ENCODE peak calls at places on chromosomes 11 and 22, in six cellular contexts. H is prostate gland, K is A549, C is neural progenitor cell, G is cardiac muscle cell, X is ovary. A is an unnamed sample.

GRCh38 chr22:41405588-41405987 is 23.8 kb downstream of the TEF start:
- DNase-seq in X (no peak), C (no peak), K (no peak), H (no peak), G (no peak), A (no peak)

GRCh38 chr11:126122863-126123262 is 60.2 kb upstream of the CDON start:
- DNase-seq in H (no peak), G (no peak), X (no peak), C (no peak), K (no peak), A (no peak)

GRCh38 chr11:14334193-14334592 is 24.8 kb downstream of the RRAS2 start:
- DNase-seq in H (no peak), C (no peak), X (no peak), G (no peak), K (no peak), A (no peak)

GRCh38 chr11:134170909-134171281 is 52.9 kb downstream of the NCAPD3 start:
- DNase-seq in K (no peak), H (no peak), C (no peak), G (peak), X (no peak), A (no peak)

GRCh38 chr11:61361237-61361636 is 445 bp downstream of the CYB561A3 start:
- DNase-seq in K (no peak), C (no peak), X (no peak), G (no peak), H (no peak), A (no peak)

GRCh38 chr11:78109011-78109685 is 29.5 kb upstream of the NDUFC2 start:
- DNase-seq in X (no peak), C (peak), H (no peak), K (no peak), G (no peak), A (no peak)

GRCh38 chr22:19179472-19180048 is 1.0 kb upstream of the SLC25A1 start:
- DNase-seq in C (peak), X (peak), H (peak), G (peak), K (peak), A (peak)

GRCh38 chr11:71304491-71304890 is 52.1 kb upstream of the SHANK2 start:
- DNase-seq in G (no peak), C (no peak), K (no peak), X (no peak), H (no peak), A (no peak)

GRCh38 chr22:28408702-28409101 is 270.9 kb downstream of the TTC28 start:
- DNase-seq in G (no peak), C (no peak), X (no peak), H (no peak), K (no peak), A (no peak)

GRCh38 chr22:21009638-21010425 is 5.1 kb upstream of the P2RX6 start:
- DNase-seq in X (no peak), K (no peak), H (peak), C (peak), G (peak), A (no peak)

DNA sequence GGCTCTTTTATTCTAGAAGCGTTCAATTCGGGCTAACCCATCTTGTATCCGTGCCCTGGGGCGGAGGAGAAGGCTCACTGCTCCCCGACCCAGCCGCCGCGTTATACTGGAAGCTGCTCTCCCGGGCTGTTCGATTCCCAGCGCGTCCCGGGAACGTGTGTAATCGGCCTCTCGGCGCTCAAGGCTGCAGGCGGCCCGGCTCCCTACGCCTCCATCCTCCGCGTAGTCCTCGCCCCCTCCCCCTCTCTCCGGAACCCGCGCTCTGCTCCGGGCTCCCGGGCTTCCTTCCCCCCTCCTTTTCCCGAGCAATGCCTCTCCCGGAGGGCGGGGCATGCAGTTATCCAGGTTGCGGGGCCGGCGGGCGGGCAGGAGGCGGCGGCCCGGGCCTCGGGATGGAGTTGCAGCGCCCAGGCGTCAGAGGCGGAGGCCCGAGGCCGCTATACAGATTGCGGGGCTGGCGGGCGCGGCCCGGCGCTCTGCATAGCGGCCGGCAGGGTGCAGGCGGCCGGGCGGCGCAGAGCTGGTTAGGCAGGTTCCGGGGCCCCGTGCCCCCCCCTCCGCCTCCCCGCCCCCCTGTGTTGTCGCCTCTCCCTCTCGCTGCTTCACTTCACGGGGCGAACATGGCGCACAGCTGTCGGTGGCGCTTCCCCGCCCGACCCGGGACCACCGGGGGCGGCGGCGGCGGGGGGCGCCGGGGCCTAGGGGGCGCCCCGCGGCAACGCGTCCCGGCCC is at the start of gene KMT2A:
- DNase-seq in X (peak), C (peak), G (peak), K (peak), H (peak), A (peak)
- TF ChIP-seq CTCF in X (peak), C (peak), G (no peak), K (no peak), H (peak), A (no peak)

GRCh38 chr11:25793637-25794036 is 538.3 kb upstream of the ANO3 start:
- DNase-seq in C (no peak), K (no peak), G (no peak), X (no peak), H (no peak), A (no peak)

DNA sequence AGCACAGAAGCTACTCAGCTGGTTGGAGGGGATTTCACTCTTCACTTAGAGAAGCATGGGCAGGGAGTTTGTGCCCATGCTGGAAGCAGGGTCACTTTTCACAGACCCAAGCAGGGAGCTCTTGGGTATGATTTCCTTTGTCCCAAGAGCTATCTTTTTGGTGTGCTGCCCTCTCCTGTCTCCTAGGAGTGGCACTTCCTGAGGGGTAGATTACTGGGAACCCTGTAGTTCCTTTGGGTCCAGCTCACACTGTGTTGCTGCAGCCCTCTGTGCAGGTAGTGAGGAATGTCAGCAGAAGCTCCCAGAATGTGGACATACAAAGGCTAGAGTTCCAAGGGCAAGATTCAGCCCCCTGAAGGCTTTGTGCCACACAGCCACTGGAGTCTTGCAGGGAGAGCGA is 537.1 kb upstream of the ANO3 start:
- DNase-seq in C (no peak), X (no peak), H (no peak), K (no peak), G (no peak), A (no peak)
- H3K27ac ChIP-seq in C (no peak), X (no peak), H (no peak), K (no peak), G (no peak), A (no peak)

DNA sequence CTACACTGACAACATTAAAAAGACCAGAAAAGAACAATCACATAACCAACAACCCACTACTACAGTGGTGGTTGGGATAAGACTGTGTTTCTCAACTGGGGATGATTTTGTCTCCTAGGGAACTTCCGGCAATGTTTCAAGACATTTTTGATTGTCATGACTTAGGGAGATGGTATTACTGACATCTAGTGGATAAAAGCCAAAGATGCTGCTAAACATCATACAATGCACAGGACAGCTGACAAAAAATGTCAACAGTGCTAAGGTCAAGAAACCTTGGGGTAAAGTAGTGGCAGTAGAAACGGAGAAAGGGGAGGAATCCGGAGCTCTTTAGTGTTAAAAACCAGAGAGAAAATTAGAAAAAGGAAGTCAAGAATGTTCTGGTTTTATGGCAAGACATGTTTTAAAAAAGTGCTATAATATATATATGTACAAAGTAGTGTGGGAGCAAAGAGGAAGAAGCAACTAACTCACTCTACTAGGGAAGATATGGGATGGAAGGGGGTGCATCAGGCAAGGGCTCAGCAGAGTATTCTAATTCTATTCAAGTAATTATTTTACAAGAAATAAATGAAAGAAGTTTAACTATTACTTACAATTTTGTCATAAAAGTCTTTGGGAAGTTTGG is 37.2 kb downstream of the CKAP5 start:
- DNase-seq in K (peak), C (no peak), H (no peak), X (no peak), G (peak), A (no peak)
- TF ChIP-seq CTCF in K (peak), C (peak), H (no peak), X (no peak), G (peak), A (no peak)

DNA sequence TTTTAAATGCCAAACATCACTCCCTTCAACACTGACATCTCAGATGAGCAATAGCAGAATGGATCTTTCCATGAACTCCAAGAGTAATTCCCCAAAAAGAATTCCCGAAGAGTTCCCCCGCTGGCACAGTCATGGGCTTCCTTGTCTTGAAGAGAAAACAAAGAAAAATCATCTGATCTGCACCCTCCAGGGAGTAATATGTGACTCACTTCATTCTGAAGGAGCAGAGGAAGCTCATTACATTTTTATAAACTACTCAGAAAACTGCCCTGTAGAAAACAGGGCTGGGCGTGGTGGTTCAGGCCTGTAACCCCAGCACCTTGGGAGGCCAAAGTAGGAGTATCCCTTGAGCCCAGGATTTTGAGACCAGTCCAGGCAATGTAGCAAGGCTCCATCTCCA is 35.7 kb downstream of the CELSR1 start:
- DNase-seq in K (no peak), G (peak), H (no peak), X (no peak), C (no peak), A (no peak)
- H3K27ac ChIP-seq in K (peak), G (no peak), H (no peak), X (no peak), C (no peak), A (peak)

DNA sequence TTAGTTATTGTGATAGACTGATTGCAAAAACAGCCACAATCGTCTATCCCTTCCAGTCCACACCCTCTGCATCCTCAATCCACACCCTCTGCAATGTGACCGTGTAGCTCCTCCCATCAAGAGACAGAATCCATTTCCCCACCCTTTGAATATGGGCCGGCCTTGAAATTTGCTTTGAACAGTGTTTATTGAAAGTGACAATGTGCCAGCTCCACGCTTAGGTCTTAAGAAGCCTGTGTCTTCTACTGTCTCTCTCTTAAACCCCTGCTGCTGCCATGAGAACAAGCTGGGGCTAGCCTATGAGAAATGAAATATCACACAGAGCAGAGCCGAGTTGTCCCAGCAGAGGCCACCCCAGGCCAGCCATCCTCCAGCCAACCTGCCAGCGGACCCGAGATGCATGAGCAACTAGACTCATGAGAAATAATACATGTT is 22.3 kb upstream of the MICAL2 start:
- DNase-seq in C (no peak), K (no peak), X (no peak), H (peak), G (peak), A (no peak)
- TF ChIP-seq CTCF in C (no peak), K (peak), X (no peak), H (peak), G (peak), A (peak)

GRCh38 chr11:911890-912219 is 1.2 kb upstream of the CHID1 start:
- DNase-seq in X (no peak), G (no peak), K (no peak), C (no peak), H (no peak), A (no peak)
- H3K27ac ChIP-seq in X (no peak), G (peak), K (peak), C (no peak), H (no peak), A (no peak)

DNA sequence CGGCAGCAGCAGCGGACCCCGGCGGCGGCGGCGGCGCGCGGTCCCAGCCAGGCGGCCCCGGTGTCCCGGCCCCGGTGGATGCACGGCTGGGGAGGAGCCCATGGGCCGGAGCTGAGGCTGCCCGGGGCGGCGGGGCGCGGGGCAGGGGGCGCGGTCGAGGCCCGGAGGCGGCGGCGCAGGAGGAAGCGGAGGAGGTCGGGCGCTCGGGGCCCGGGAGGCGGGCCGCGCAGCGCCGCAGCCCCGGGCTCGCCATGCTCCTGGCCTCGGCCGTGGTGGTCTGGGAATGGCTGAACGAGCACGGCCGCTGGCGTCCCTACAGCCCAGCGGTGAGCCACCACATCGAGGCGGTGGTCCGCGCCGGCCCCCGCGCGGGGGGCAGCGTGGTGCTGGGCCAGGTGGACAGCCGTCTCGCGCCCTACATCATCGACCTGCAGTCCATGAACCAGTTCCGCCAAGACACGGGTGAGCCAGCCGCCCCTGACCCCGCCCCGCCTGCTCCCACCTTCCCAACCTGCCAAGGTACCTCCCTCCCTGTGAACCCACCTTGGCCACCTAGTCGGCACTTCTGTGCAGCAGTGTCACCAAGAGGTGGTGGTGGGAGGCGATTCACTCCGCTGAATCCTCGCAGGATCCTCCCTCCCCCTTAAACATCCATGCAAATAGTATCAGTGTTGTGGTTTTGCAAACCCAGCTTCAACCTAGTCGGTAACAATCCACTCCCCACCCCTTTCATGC is 580 bp downstream of the DTX4 start:
- DNase-seq in X (peak), G (peak), H (no peak), C (peak), K (no peak), A (no peak)
- TF ChIP-seq CTCF in X (no peak), G (no peak), H (no peak), C (no peak), K (no peak), A (no peak)

GRCh38 chr22:42974223-42974622 is 40.7 kb downstream of the PACSIN2 start:
- DNase-seq in H (no peak), G (no peak), X (no peak), K (no peak), C (no peak), A (no peak)

GRCh38 chr22:42976131-42976530 is 38.8 kb downstream of the PACSIN2 start:
- DNase-seq in G (no peak), H (no peak), K (no peak), X (no peak), C (no peak), A (no peak)

GRCh38 chr22:42970029-42970428 is 44.9 kb downstream of the PACSIN2 start:
- DNase-seq in X (no peak), G (no peak), K (no peak), C (no peak), H (no peak), A (no peak)

GRCh38 chr22:42973536-42973881 is 41.4 kb downstream of the PACSIN2 start:
- DNase-seq in K (no peak), X (no peak), G (no peak), H (no peak), C (no peak), A (no peak)

GRCh38 chr22:42972592-42973535 is 42.1 kb downstream of the PACSIN2 start:
- DNase-seq in G (no peak), K (no peak), X (no peak), H (no peak), C (no peak), A (no peak)
- H3K27ac ChIP-seq in G (no peak), K (no peak), X (no peak), H (no peak), C (no peak), A (no peak)

GRCh38 chr22:29553391-29554224 is at the start of gene THOC5:
- DNase-seq in K (peak), X (peak), C (peak), G (peak), H (peak), A (peak)
- TF ChIP-seq CTCF in K (peak), X (peak), C (peak), G (peak), H (peak), A (peak)

GRCh38 chr11:1839924-1840779 is 1.4 kb downstream of the TNNI2 start:
- DNase-seq in C (no peak), H (no peak), X (peak), G (no peak), K (no peak), A (no peak)

GRCh38 chr11:1840780-1841480 is 2.1 kb downstream of the TNNI2 start:
- DNase-seq in K (no peak), X (peak), H (no peak), G (no peak), C (no peak), A (no peak)

GRCh38 chr11:1838077-1838425 is 730 bp upstream of the TNNI2 start:
- DNase-seq in H (no peak), K (no peak), X (no peak), G (no peak), C (no peak), A (no peak)

GRCh38 chr11:1838426-1839131 is at the start of gene TNNI2:
- DNase-seq in H (no peak), K (no peak), G (no peak), C (no peak), X (peak), A (no peak)

GRCh38 chr11:1839204-1839923 is 583 bp downstream of the TNNI2 start:
- DNase-seq in X (no peak), K (no peak), H (no peak), C (no peak), G (no peak), A (no peak)
- H3K27ac ChIP-seq in X (no peak), K (no peak), H (no peak), C (no peak), G (no peak), A (no peak)

A was measured in keratinocyte.